ENCODE peak calls at places on chromosomes 3 and 15, in seven cellular contexts. T is stomach, J is thyroid gland, P is cortex of kidney, O is GM12891, G is skeletal muscle cell, Y is spleen. Q is an unnamed sample.

GRCh38 chr3:133475245-133476010 is 75.6 kb downstream of the BFSP2 start:
- DNase-seq in G (no peak), T (no peak), O (peak; percentile 56), P (no peak), Y (no peak), J (peak; percentile 74), Q (no peak)

GRCh38 chr3:101383156-101383575 is 62.8 kb upstream of the IMPG2 start:
- DNase-seq in O (no peak), P (no peak), G (peak; percentile 35), J (no peak), Y (no peak), T (no peak), Q (no peak)

GRCh38 chr15:71688509-71689094 is 121.8 kb upstream of the NR2E3 start:
- DNase-seq in J (no peak), Y (no peak), P (no peak), T (no peak), O (no peak), G (no peak), Q (no peak)

GRCh38 chr15:87604857-87605446 is 651.6 kb downstream of the NTRK3 start:
- DNase-seq in G (no peak), P (no peak), T (no peak), J (no peak), O (peak; percentile 10), Y (no peak), Q (no peak)

GRCh38 chr3:183553263-183554026 is 2.1 kb downstream of the KLHL6 start:
- DNase-seq in J (no peak), P (no peak), T (no peak), G (no peak), Y (no peak), O (no peak), Q (no peak)

GRCh38 chr3:180548050-180548449 is 53.9 kb upstream of the TTC14 start:
- DNase-seq in J (no peak), Y (no peak), T (no peak), G (peak; percentile 1), O (no peak), P (no peak), Q (no peak)

GRCh38 chr3:176286456-176287115 is 910.7 kb downstream of the TBL1XR1 start:
- DNase-seq in O (no peak), Y (no peak), J (no peak), T (no peak), G (no peak), P (no peak), Q (no peak)

GRCh38 chr3:143596957-143597642 is 251.2 kb downstream of the SLC9A9 start:
- DNase-seq in T (no peak), P (no peak), J (no peak), O (no peak), G (no peak), Y (no peak), Q (no peak)

GRCh38 chr15:44427756-44428724 is 611 bp downstream of the CTDSPL2 start:
- DNase-seq in T (peak; percentile 74), G (peak; percentile 9), P (no peak), Y (no peak), J (no peak), O (no peak), Q (peak; percentile 18)

GRCh38 chr15:31458591-31458990 is 132.0 kb downstream of the KLF13 start:
- DNase-seq in O (no peak), J (no peak), Y (no peak), G (no peak), T (peak; percentile 1), P (no peak), Q (no peak)

GRCh38 chr3:13708871-13709595 is 160.1 kb downstream of the FBLN2 start:
- DNase-seq in J (no peak), T (no peak), Y (peak; percentile 33), P (no peak), G (no peak), O (no peak), Q (no peak)

GRCh38 chr3:86147119-86147518 is 843.8 kb downstream of the VGLL3 start:
- DNase-seq in P (no peak), O (no peak), T (no peak), G (no peak), J (no peak), Y (no peak), Q (no peak)

GRCh38 chr3:134697830-134698699 is 47.2 kb upstream of the KY start:
- DNase-seq in P (no peak), Y (no peak), G (no peak), J (no peak), O (no peak), T (no peak), Q (no peak)

GRCh38 chr3:127457094-127457475 is 133.4 kb downstream of the TPRA1 start:
- DNase-seq in G (peak; percentile 47), Y (peak; percentile 71), T (peak; percentile 66), J (peak; percentile 26), O (no peak), P (no peak), Q (no peak)

GRCh38 chr3:48952510-48953118 is 34.0 kb downstream of the ARIH2 start:
- DNase-seq in Y (no peak), P (no peak), J (peak; percentile 66), G (no peak), T (peak; percentile 60), O (no peak), Q (no peak)

GRCh38 chr3:12541625-12542024 is 3.7 kb downstream of the MKRN2OS start:
- DNase-seq in O (no peak), P (no peak), G (no peak), Y (no peak), J (peak; percentile 52), T (no peak), Q (no peak)

GRCh38 chr3:115239717-115240116 is 92.6 kb upstream of the ZBTB20 start:
- DNase-seq in G (peak; percentile 99), J (no peak), Y (no peak), T (no peak), P (no peak), O (no peak), Q (peak; percentile 71)

GRCh38 chr15:95326689-95327525 is 1003.6 kb upstream of the NR2F2 start:
- DNase-seq in Y (peak; percentile 77), G (no peak), T (no peak), O (no peak), J (peak; percentile 14), P (no peak), Q (no peak)

GRCh38 chr15:80171787-80172186 is 19.0 kb downstream of the FAH start:
- DNase-seq in Y (no peak), G (no peak), P (no peak), O (no peak), T (no peak), J (no peak), Q (no peak)

GRCh38 chr3:61192222-61192621 is 59.0 kb downstream of the FHIT start:
- DNase-seq in J (no peak), P (no peak), Y (no peak), G (no peak), T (no peak), O (no peak), Q (no peak)

GRCh38 chr3:190972840-190973270 is 110.4 kb upstream of the GMNC start:
- DNase-seq in P (no peak), G (peak; percentile 93), O (no peak), T (no peak), Y (no peak), J (no peak), Q (no peak)

GRCh38 chr15:85722789-85723188 is 71.9 kb downstream of the KLHL25 start:
- DNase-seq in P (no peak), G (no peak), O (no peak), J (no peak), Y (no peak), T (no peak), Q (no peak)

GRCh38 chr3:187986514-187986934 is 167.4 kb upstream of the LPP start:
- DNase-seq in Y (no peak), O (no peak), T (no peak), P (no peak), J (peak; percentile 60), G (peak; percentile 79), Q (no peak)

GRCh38 chr3:122560680-122561079 is 3.4 kb downstream of the PARP9 start:
- DNase-seq in T (peak; percentile 55), G (no peak), J (peak; percentile 55), O (no peak), P (no peak), Y (no peak), Q (peak; percentile 54)

GRCh38 chr15:88447206-88447605 is 20.0 kb downstream of the MRPL46 start:
- DNase-seq in Y (no peak), G (no peak), J (no peak), T (no peak), O (no peak), P (no peak), Q (no peak)

GRCh38 chr3:155991847-155992246 is 121.4 kb downstream of the GMPS start:
- DNase-seq in G (no peak), O (no peak), Y (no peak), T (no peak), P (no peak), J (no peak), Q (no peak)

GRCh38 chr15:87755226-87755625 is 501.3 kb downstream of the NTRK3 start:
- DNase-seq in G (no peak), J (no peak), P (no peak), Y (no peak), O (no peak), T (no peak), Q (no peak)

GRCh38 chr3:23685484-23686258 is 120.1 kb upstream of the UBE2E1 start:
- DNase-seq in G (peak; percentile 99), P (no peak), J (peak; percentile 90), O (no peak), T (peak; percentile 68), Y (no peak), Q (peak; percentile 97)

GRCh38 chr3:7518471-7518870 is 657.6 kb downstream of the GRM7 start:
- DNase-seq in O (no peak), Y (no peak), P (no peak), G (no peak), J (peak; percentile 28), T (peak; percentile 46), Q (peak; percentile 40)

GRCh38 chr15:90232941-90233700 is 620 bp downstream of the CIB1 start:
- DNase-seq in J (peak; percentile 70), Y (peak; percentile 93), P (no peak), G (no peak), O (no peak), T (peak; percentile 74), Q (no peak)

GRCh38 chr15:48425051-48425450 is 93.8 kb downstream of the DUT start:
- DNase-seq in J (no peak), T (no peak), Y (no peak), G (no peak), O (no peak), P (no peak), Q (no peak)

Q was measured in astrocyte of the cerebellum.